ENCODE peak calls at places on chromosomes 3 and 15, in six cellular contexts. U is cardiac muscle cell, B is stromal cell of bone marrow, Z is H9, E is SK-MEL-5, Y is mesendoderm. L is an unnamed sample.

GRCh38 chr3:66991478-66991877 is 6.6 kb upstream of the KBTBD8 start:
- DNase-seq in U (no peak), B (peak; percentile 38), Z (no peak), E (no peak), Y (no peak), L (no peak)

GRCh38 chr3:136195258-136196063 is 674 bp downstream of the MSL2 start:
- DNase-seq in U (peak; percentile 84), B (peak; percentile 51), Z (peak; percentile 70), E (peak; percentile 74), Y (peak; percentile 81), L (peak; percentile 85)

GRCh38 chr3:64049136-64049535 is 25.8 kb upstream of the PSMD6 start:
- DNase-seq in U (no peak), B (no peak), Z (no peak), E (no peak), Y (peak; percentile 50), L (no peak)

GRCh38 chr15:98946301-98947255 is 61.0 kb downstream of the PGPEP1L start:
- DNase-seq in U (no peak), B (peak; percentile 29), Z (no peak), E (no peak), Y (no peak), L (no peak)

GRCh38 chr3:112376996-112377395 is 44.0 kb downstream of the CD200 start:
- DNase-seq in U (no peak), B (peak; percentile 71), Z (no peak), E (no peak), Y (no peak), L (no peak)

GRCh38 chr3:53084310-53085001 is 38.6 kb upstream of the SFMBT1 start:
- DNase-seq in U (peak; percentile 23), B (no peak), Z (no peak), E (no peak), Y (no peak), L (no peak)

GRCh38 chr3:31981206-31982181 is at the start of the genes OSBPL10 and ZNF860:
- DNase-seq in U (peak; percentile 52), B (peak; percentile 82), Z (peak; percentile 80), E (peak; percentile 77), Y (peak; percentile 88), L (peak; percentile 58)

GRCh38 chr15:94229591-94230365 is 1.6 kb upstream of the MCTP2 start:
- DNase-seq in U (no peak), B (no peak), Z (no peak), E (no peak), Y (no peak), L (no peak)

GRCh38 chr3:152349397-152349796 is 80.7 kb downstream of the MBNL1 start:
- DNase-seq in U (no peak), B (no peak), Z (no peak), E (no peak), Y (no peak), L (no peak)

GRCh38 chr15:73936181-73936580 is 9.9 kb downstream of the LOXL1 start:
- DNase-seq in U (no peak), B (no peak), Z (no peak), E (peak; percentile 9), Y (no peak), L (peak; percentile 45)

GRCh38 chr3:100641471-100642032 is 32.2 kb downstream of the ADGRG7 start:
- DNase-seq in U (no peak), B (no peak), Z (no peak), E (no peak), Y (no peak), L (peak; percentile 18)

GRCh38 chr15:31606261-31606669 is 279.6 kb downstream of the KLF13 start:
- DNase-seq in U (no peak), B (peak; percentile 10), Z (no peak), E (peak; percentile 36), Y (no peak), L (no peak)

GRCh38 chr3:182671942-182672341 is 121.4 kb upstream of the ATP11B start:
- DNase-seq in U (no peak), B (no peak), Z (no peak), E (peak; percentile 6), Y (no peak), L (no peak)

GRCh38 chr3:87615506-87615905 is 339.1 kb upstream of the POU1F1 start:
- DNase-seq in U (no peak), B (no peak), Z (no peak), E (no peak), Y (peak; percentile 5), L (no peak)

GRCh38 chr3:183975981-183976662 is 41.6 kb downstream of the ABCC5 start:
- DNase-seq in U (no peak), B (peak; percentile 39), Z (no peak), E (no peak), Y (peak; percentile 22), L (peak; percentile 26)

GRCh38 chr3:134336587-134336986 is 37.7 kb downstream of the AMOTL2 start:
- DNase-seq in U (no peak), B (no peak), Z (no peak), E (no peak), Y (peak; percentile 43), L (no peak)

GRCh38 chr3:48548731-48549705 is 7.6 kb downstream of the PFKFB4 start:
- DNase-seq in U (peak; percentile 77), B (peak; percentile 62), Z (peak; percentile 87), E (peak; percentile 85), Y (peak; percentile 87), L (peak; percentile 61)

GRCh38 chr3:46215810-46216414 is 7.8 kb upstream of the CCR1 start:
- DNase-seq in U (no peak), B (no peak), Z (no peak), E (no peak), Y (no peak), L (no peak)

GRCh38 chr3:63945558-63946096 is 33.4 kb upstream of the SCAANT1 start:
- DNase-seq in U (no peak), B (no peak), Z (no peak), E (no peak), Y (no peak), L (no peak)

GRCh38 chr3:127720985-127721384 is 48.2 kb downstream of the ABTB1 start:
- DNase-seq in U (no peak), B (no peak), Z (no peak), E (no peak), Y (no peak), L (no peak)

GRCh38 chr15:71757741-71758530 is 52.4 kb upstream of the NR2E3 start:
- DNase-seq in U (no peak), B (no peak), Z (no peak), E (no peak), Y (no peak), L (no peak)

GRCh38 chr3:39277893-39278615 is 1.8 kb downstream of the CX3CR1 start:
- DNase-seq in U (no peak), B (no peak), Z (peak; percentile 20), E (no peak), Y (no peak), L (no peak)

GRCh38 chr15:98845138-98845884 is 162.3 kb downstream of the PGPEP1L start:
- DNase-seq in U (no peak), B (no peak), Z (no peak), E (no peak), Y (peak; percentile 56), L (peak; percentile 57)

GRCh38 chr3:131526801-131527347 is 24.1 kb upstream of the MRPL3 start:
- DNase-seq in U (peak; percentile 46), B (peak; percentile 22), Z (peak; percentile 95), E (peak; percentile 54), Y (peak; percentile 87), L (peak; percentile 74)

GRCh38 chr3:32296251-32297204 is 58.0 kb downstream of the CMTM8 start:
- DNase-seq in U (peak; percentile 70), B (no peak), Z (peak; percentile 69), E (peak; percentile 73), Y (peak; percentile 78), L (peak; percentile 67)

GRCh38 chr3:110292102-110292501 is 779.5 kb upstream of the NECTIN3 start:
- DNase-seq in U (no peak), B (no peak), Z (no peak), E (no peak), Y (no peak), L (no peak)

GRCh38 chr3:27756877-27757276 is 34.8 kb upstream of the EOMES start:
- DNase-seq in U (no peak), B (peak; percentile 29), Z (no peak), E (no peak), Y (no peak), L (no peak)

GRCh38 chr3:175346573-175347356 is 487.6 kb downstream of the NAALADL2 start:
- DNase-seq in U (no peak), B (peak; percentile 93), Z (no peak), E (peak; percentile 15), Y (no peak), L (peak; percentile 70)

GRCh38 chr3:109818081-109818480 is 480.7 kb upstream of the DPPA4 start:
- DNase-seq in U (no peak), B (no peak), Z (no peak), E (no peak), Y (no peak), L (no peak)

GRCh38 chr3:126835472-126836219 is 131.6 kb downstream of the CHCHD6 start:
- DNase-seq in U (no peak), B (peak; percentile 60), Z (no peak), E (no peak), Y (peak; percentile 39), L (no peak)

GRCh38 chr3:18757476-18757875 is 332.3 kb upstream of the SATB1 start:
- DNase-seq in U (no peak), B (no peak), Z (no peak), E (no peak), Y (no peak), L (no peak)

GRCh38 chr15:67967871-67968423 is 86.2 kb upstream of the PIAS1 start:
- DNase-seq in U (peak; percentile 81), B (no peak), Z (peak; percentile 82), E (peak; percentile 42), Y (peak; percentile 80), L (peak; percentile 73)

GRCh38 chr3:61718565-61718964 is 157.2 kb downstream of the PTPRG start:
- DNase-seq in U (no peak), B (no peak), Z (no peak), E (no peak), Y (no peak), L (no peak)

GRCh38 chr3:162134571-162134970 is 638.0 kb downstream of the OTOL1 start:
- DNase-seq in U (no peak), B (no peak), Z (no peak), E (no peak), Y (no peak), L (no peak)

GRCh38 chr3:190860531-190860930 is 2.0 kb downstream of the GMNC start:
- DNase-seq in U (no peak), B (no peak), Z (no peak), E (no peak), Y (peak; percentile 61), L (no peak)

GRCh38 chr3:108133858-108134554 is 43.2 kb upstream of the CD47 start:
- DNase-seq in U (no peak), B (no peak), Z (no peak), E (no peak), Y (no peak), L (no peak)

GRCh38 chr3:23501201-23501824 is 298.2 kb downstream of the UBE2E2 start:
- DNase-seq in U (peak; percentile 33), B (no peak), Z (no peak), E (no peak), Y (no peak), L (no peak)

GRCh38 chr3:77014236-77014635 is 25.7 kb upstream of the ROBO2 start:
- DNase-seq in U (peak; percentile 35), B (no peak), Z (no peak), E (no peak), Y (peak; percentile 76), L (no peak)

GRCh38 chr3:42654331-42655201 is 1.1 kb downstream of the ZBTB47 start:
- DNase-seq in U (peak; percentile 82), B (no peak), Z (peak; percentile 83), E (no peak), Y (peak; percentile 91), L (peak; percentile 46)

L was measured in A673.